ENCODE peak calls at places on chromosome 20, in eight cellular contexts. N, E, W, O, V, C, U and F are unnamed samples.
A peak's percentile ranks its signal among the peaks of the same experiment; 100 is the strongest.

GRCh38 chr20:52075400-52075799 is 116.2 kb downstream of the ZFP64 start:
- DNase-seq in N (no peak), E (no peak), W (no peak), O (no peak), V (no peak), C (no peak), U (no peak), F (no peak)

GRCh38 chr20:57398231-57398821 is 7.1 kb downstream of the RBM38 start:
- DNase-seq in N (peak; percentile 97), E (no peak), W (peak; percentile 81), O (peak; percentile 57), V (no peak), C (peak; percentile 66), U (no peak), F (peak; percentile 96)

GRCh38 chr20:41136336-41136694 is 1.0 kb upstream of the PLCG1 start:
- DNase-seq in N (peak; percentile 54), E (no peak), W (no peak), O (no peak), V (no peak), C (no peak), U (no peak), F (no peak)

GRCh38 chr20:40467703-40468411 is 221.2 kb downstream of the MAFB start:
- DNase-seq in N (no peak), E (no peak), W (no peak), O (no peak), V (no peak), C (no peak), U (no peak), F (no peak)

GRCh38 chr20:2109425-2110210 is 8.0 kb downstream of the STK35 start:
- DNase-seq in N (no peak), E (peak; percentile 21), W (peak; percentile 31), O (peak; percentile 86), V (no peak), C (peak; percentile 72), U (no peak), F (no peak)

GRCh38 chr20:31515775-31516107 is 1.5 kb downstream of the HM13 start:
- DNase-seq in N (no peak), E (no peak), W (no peak), O (no peak), V (no peak), C (no peak), U (no peak), F (no peak)

GRCh38 chr20:13525225-13525940 is 113.3 kb downstream of the TASP1 start:
- DNase-seq in N (no peak), E (peak; percentile 79), W (no peak), O (no peak), V (peak; percentile 68), C (no peak), U (no peak), F (peak; percentile 44)

GRCh38 chr20:32152421-32153155 is 43.1 kb downstream of the TM9SF4 start:
- DNase-seq in N (peak; percentile 15), E (no peak), W (no peak), O (no peak), V (peak; percentile 88), C (no peak), U (no peak), F (no peak)

GRCh38 chr20:35146299-35146921 is 726 bp downstream of the EDEM2 start:
- DNase-seq in N (no peak), E (no peak), W (no peak), O (no peak), V (peak; percentile 56), C (no peak), U (peak; percentile 56), F (peak; percentile 47)

GRCh38 chr20:8549192-8549591 is 417.1 kb downstream of the PLCB1 start:
- DNase-seq in N (no peak), E (no peak), W (no peak), O (no peak), V (no peak), C (no peak), U (no peak), F (no peak)

GRCh38 chr20:64029293-64030117 is 6.5 kb upstream of the C20orf204 start:
- DNase-seq in N (no peak), E (no peak), W (no peak), O (no peak), V (no peak), C (no peak), U (no peak), F (no peak)

GRCh38 chr20:46343358-46344357 is 35.4 kb upstream of the CDH22 start:
- DNase-seq in N (no peak), E (no peak), W (no peak), O (no peak), V (no peak), C (no peak), U (no peak), F (no peak)

GRCh38 chr20:44495802-44496481 is 20.3 kb downstream of the TTPAL start:
- DNase-seq in N (no peak), E (peak; percentile 97), W (no peak), O (no peak), V (no peak), C (no peak), U (no peak), F (no peak)

DNA sequence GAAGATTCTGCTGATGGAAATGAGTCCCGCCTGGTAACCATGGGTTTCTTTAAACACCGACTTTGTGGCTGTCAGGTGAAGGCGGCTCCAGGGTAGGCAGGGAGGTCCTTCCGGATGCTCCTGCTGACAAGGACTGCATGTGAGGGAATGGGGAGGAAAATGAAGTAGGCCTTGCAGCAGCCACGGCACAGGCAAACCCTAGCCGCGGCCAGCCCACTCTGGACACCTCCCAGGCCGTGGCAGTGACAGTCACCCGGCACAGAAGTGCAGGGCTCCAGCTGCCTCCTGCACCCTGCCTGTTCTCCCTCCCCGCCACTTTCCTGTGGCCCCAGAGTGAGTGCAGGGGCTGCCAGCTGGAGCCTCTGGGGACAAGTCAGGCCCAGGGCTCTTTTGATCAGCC is 21.0 kb downstream of the BPIFB1 start:
- DNase-seq in N (no peak), E (no peak), W (no peak), O (no peak), V (no peak), C (no peak), U (no peak), F (no peak)
- H3K4me1 ChIP-seq in N (no peaks in the 10 kb centered on the region), E (no peaks in the 10 kb centered on the region), W (no peaks in the 10 kb centered on the region), O (peaks cover 3% of the 10 kb centered on the region), V (peaks cover 5% of the 10 kb centered on the region), C (no peaks in the 10 kb centered on the region), U (no peaks in the 10 kb centered on the region), F (no peaks in the 10 kb centered on the region)

DNA sequence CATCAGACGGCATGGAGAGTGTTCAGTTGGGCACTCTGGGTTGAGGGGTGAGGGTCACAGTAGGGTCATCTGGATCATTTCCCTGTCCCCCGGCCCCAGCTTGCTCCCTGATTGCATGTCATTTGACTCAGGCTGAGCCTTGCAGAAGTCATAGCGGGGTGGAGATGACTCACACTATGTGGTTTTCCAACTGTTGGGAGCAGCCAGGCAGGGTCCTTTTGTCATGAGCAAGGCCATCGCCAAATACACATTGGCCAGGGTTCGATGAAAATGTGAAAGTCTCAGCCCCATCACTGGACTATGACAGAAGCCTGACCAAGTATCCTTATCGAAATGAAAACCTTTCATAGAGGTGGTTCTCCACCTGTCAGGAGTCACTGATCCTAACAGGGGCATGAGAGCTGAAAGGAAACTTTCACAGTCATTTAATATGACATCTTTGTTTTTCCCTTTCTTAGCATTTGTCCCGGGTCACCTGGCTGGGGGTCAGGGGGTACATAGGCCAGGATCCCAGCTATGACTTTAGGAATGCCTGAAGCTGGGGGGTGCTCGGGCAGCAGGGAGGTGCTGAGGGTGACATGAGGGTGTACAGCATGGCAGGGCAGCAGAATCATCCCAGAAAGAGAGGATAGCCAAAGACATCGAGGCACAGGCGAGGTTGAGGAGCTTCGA is 70.2 kb upstream of the CD93 start:
- DNase-seq in N (no peak), E (peak; percentile 84), W (no peak), O (peak; percentile 66), V (peak; percentile 50), C (no peak), U (peak; percentile 15), F (peak; percentile 82)
- H3K27ac ChIP-seq in N (peak overlapping the region; percentile 65), E (peak overlapping the region; percentile 58), W (peak overlapping the region; percentile 59), O (no peak overlapping the region), V (no peak overlapping the region), C (no peak overlapping the region), U (peak overlapping the region; percentile 81), F (peak overlapping the region; percentile 23)

GRCh38 chr20:49293122-49293521 is 15.3 kb upstream of the ZNFX1 start:
- DNase-seq in N (no peak), E (no peak), W (no peak), O (no peak), V (no peak), C (no peak), U (no peak), F (no peak)
- H3K36me3 ChIP-seq in N (peaks cover 20% of the 10 kb centered on the region), E (peaks cover 12% of the 10 kb centered on the region), W (peaks cover 25% of the 10 kb centered on the region), O (peaks cover 47% of the 10 kb centered on the region), V (peaks cover 31% of the 10 kb centered on the region), C (no peaks in the 10 kb centered on the region), U (peaks cover 31% of the 10 kb centered on the region), F (peaks cover 46% of the 10 kb centered on the region)

DNA sequence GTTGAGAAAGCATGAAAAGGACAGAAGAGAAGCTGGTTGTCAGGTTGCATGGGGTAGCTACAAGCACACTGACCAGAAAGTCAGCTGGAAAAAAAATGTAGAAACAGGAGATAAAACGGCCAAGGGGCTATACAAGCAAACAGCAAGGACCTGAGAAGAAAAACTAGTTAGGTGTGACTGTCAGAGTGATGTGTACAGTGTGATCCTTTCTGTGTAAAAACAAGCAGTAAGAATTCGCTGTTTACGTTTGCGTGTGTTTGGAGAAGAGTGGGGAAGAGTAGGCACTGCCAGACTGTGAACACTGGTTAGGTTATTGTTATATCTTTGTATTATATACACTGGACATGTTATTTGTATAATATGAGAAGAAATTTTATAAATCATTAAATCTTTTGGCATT is 28.1 kb downstream of the PTPN1 start:
- DNase-seq in N (no peak), E (no peak), W (no peak), O (no peak), V (no peak), C (no peak), U (no peak), F (no peak)
- H3K4me1 ChIP-seq in N (peaks cover 65% of the 10 kb centered on the region), E (peaks cover 31% of the 10 kb centered on the region), W (peaks cover 68% of the 10 kb centered on the region), O (peaks cover 58% of the 10 kb centered on the region), V (peaks cover 25% of the 10 kb centered on the region), C (peaks cover 43% of the 10 kb centered on the region), U (peaks cover 23% of the 10 kb centered on the region), F (peaks cover 8% of the 10 kb centered on the region)

GRCh38 chr20:11091496-11091895 is 417.7 kb upstream of the JAG1 start:
- DNase-seq in N (no peak), E (peak; percentile 35), W (no peak), O (no peak), V (no peak), C (no peak), U (no peak), F (no peak)
- H3K27ac ChIP-seq in N (no peak overlapping the region), E (no peak overlapping the region), W (no peak overlapping the region), O (no peak overlapping the region), V (no peak overlapping the region), C (no peak overlapping the region), U (no peak overlapping the region), F (no peak overlapping the region)

GRCh38 chr20:17491041-17491440 is 40.1 kb downstream of the BFSP1 start:
- DNase-seq in N (no peak), E (no peak), W (no peak), O (no peak), V (no peak), C (no peak), U (no peak), F (no peak)
- H3K36me3 ChIP-seq in N (no peaks in the 10 kb centered on the region), E (no peaks in the 10 kb centered on the region), W (no peaks in the 10 kb centered on the region), O (no peaks in the 10 kb centered on the region), V (no peaks in the 10 kb centered on the region), C (no peaks in the 10 kb centered on the region), U (no peaks in the 10 kb centered on the region), F (no peaks in the 10 kb centered on the region)

GRCh38 chr20:19486448-19486847 is 271.6 kb upstream of the RIN2 start:
- DNase-seq in N (no peak), E (no peak), W (no peak), O (no peak), V (no peak), C (no peak), U (no peak), F (no peak)
- H3K4me1 ChIP-seq in N (no peaks in the 10 kb centered on the region), E (no peaks in the 10 kb centered on the region), W (peaks cover 18% of the 10 kb centered on the region), O (no peaks in the 10 kb centered on the region), V (no peaks in the 10 kb centered on the region), C (no peaks in the 10 kb centered on the region), U (no peaks in the 10 kb centered on the region), F (no peaks in the 10 kb centered on the region)